ENCODE peak calls at places on chromosomes 7 and 10, in eight cellular contexts. J, Z, C, F, Y, L, A and R are unnamed samples.
A peak's percentile ranks its signal among the peaks of the same experiment; 100 is the strongest.

GRCh38 chr7:74656421-74656910 is 1.1 kb upstream of the GTF2I start:
- DNase-seq in J (peak; percentile 62), Z (peak; percentile 68), C (peak; percentile 49), F (peak; percentile 67), Y (no peak), L (peak; percentile 78), A (peak; percentile 41), R (no peak)

GRCh38 chr10:6034371-6034770 is 27.8 kb downstream of the IL2RA start:
- DNase-seq in J (no peak), Z (no peak), C (no peak), F (no peak), Y (no peak), L (no peak), A (no peak), R (no peak)

GRCh38 chr7:51314726-51315125 is 1.9 kb downstream of the COBL start:
- DNase-seq in J (no peak), Z (no peak), C (no peak), F (no peak), Y (no peak), L (no peak), A (no peak), R (no peak)

GRCh38 chr7:73879977-73880681 is 19.2 kb downstream of the TMEM270 start:
- DNase-seq in J (no peak), Z (no peak), C (peak; percentile 55), F (no peak), Y (no peak), L (no peak), A (no peak), R (no peak)

GRCh38 chr10:60426425-60426824 is 36.8 kb upstream of the ANK3 start:
- DNase-seq in J (no peak), Z (no peak), C (peak; percentile 45), F (no peak), Y (no peak), L (no peak), A (no peak), R (no peak)

GRCh38 chr10:61643316-61643751 is 19.4 kb upstream of the CABCOCO1 start:
- DNase-seq in J (peak; percentile 7), Z (no peak), C (no peak), F (no peak), Y (no peak), L (no peak), A (no peak), R (no peak)

GRCh38 chr7:134726581-134726980 is 52.9 kb upstream of the CALD1 start:
- DNase-seq in J (no peak), Z (no peak), C (no peak), F (no peak), Y (no peak), L (no peak), A (no peak), R (no peak)

GRCh38 chr10:53111529-53111928 is 338.9 kb upstream of the MBL2 start:
- DNase-seq in J (no peak), Z (no peak), C (no peak), F (no peak), Y (no peak), L (no peak), A (no peak), R (no peak)

GRCh38 chr10:89183571-89183970 is 23.5 kb downstream of the CH25H start:
- DNase-seq in J (no peak), Z (no peak), C (no peak), F (no peak), Y (no peak), L (no peak), A (no peak), R (no peak)

GRCh38 chr10:117424789-117425649 is 49.8 kb upstream of the PDZD8 start:
- DNase-seq in J (peak; percentile 37), Z (no peak), C (no peak), F (no peak), Y (no peak), L (no peak), A (no peak), R (no peak)